ENCODE peak calls at places on chromosomes 12 and 14, in seven cellular contexts. C is activated effector memory CD4-positive, alpha-beta T cell treated with Interleukin-2 at 50 U/mL for 16 hours; A is germinal center; J is A549; V is EH; G is naive thymus-derived CD8-positive, alpha-beta T cell; E is CD4-positive, alpha-beta T cell. N is an unnamed sample.

GRCh38 chr12:120920178-120920577 is 16.0 kb upstream of the SPPL3 start:
- DNase-seq in C (no peak), A (no peak), J (no peak), V (no peak), G (no peak), E (no peak), N (no peak)

GRCh38 chr14:41597647-41598046 is 9.0 kb upstream of the LRFN5 start:
- DNase-seq in C (no peak), A (no peak), J (no peak), V (no peak), G (no peak), E (no peak), N (no peak)

GRCh38 chr14:78327426-78328210 is 157.4 kb downstream of the NRXN3 start:
- DNase-seq in C (no peak), A (no peak), J (no peak), V (no peak), G (no peak), E (no peak), N (no peak)

GRCh38 chr12:121741743-121742142 is 29.2 kb downstream of the TMEM120B start:
- DNase-seq in C (no peak), A (no peak), J (no peak), V (no peak), G (no peak), E (no peak), N (no peak)

GRCh38 chr12:88951860-88952483 is 371.7 kb upstream of the KITLG start:
- DNase-seq in C (no peak), A (no peak), J (no peak), V (no peak), G (no peak), E (no peak), N (no peak)

GRCh38 chr12:6925239-6925542 is 2.6 kb upstream of the ATN1 start:
- DNase-seq in C (no peak), A (no peak), J (no peak), V (no peak), G (no peak), E (no peak), N (no peak)

GRCh38 chr12:123040106-123040505 is 59.6 kb downstream of the ARL6IP4 start:
- DNase-seq in C (no peak), A (no peak), J (no peak), V (no peak), G (no peak), E (no peak), N (no peak)

GRCh38 chr14:105097797-105098127 is 32.5 kb upstream of the GPR132 start:
- DNase-seq in C (no peak), A (no peak), J (no peak), V (no peak), G (no peak), E (no peak), N (no peak)

GRCh38 chr14:41146391-41146790 is 460.3 kb upstream of the LRFN5 start:
- DNase-seq in C (no peak), A (no peak), J (no peak), V (no peak), G (no peak), E (no peak), N (no peak)

GRCh38 chr12:76622351-76622750 is 62.8 kb upstream of the OSBPL8 start:
- DNase-seq in C (no peak), A (no peak), J (no peak), V (no peak), G (no peak), E (no peak), N (no peak)